ENCODE peak calls at places on chromosomes 1 and 21, in six cellular contexts. One of them, this sample, is unnamed.
A peak's percentile ranks its signal among the peaks of the same experiment; 100 is the strongest.

GRCh38 chr1:54365847-54366246 is 40.3 kb downstream of the SSBP3 start:
- DNase-seq in fibroblast of mammary gland: no peak
- DNase-seq in neuronal stem cell: no peak
- DNase-seq in heart left ventricle: no peak
- DNase-seq in fibroblast of lung: no peak
- DNase-seq in stomach: no peak
- DNase-seq in this sample: no peak

GRCh38 chr21:32004281-32004680 is 131.5 kb downstream of the HUNK start:
- DNase-seq in fibroblast of mammary gland: no peak
- DNase-seq in neuronal stem cell: no peak
- DNase-seq in heart left ventricle: no peak
- DNase-seq in fibroblast of lung: no peak
- DNase-seq in stomach: no peak
- DNase-seq in this sample: no peak

GRCh38 chr1:28642056-28642846 is 616 bp downstream of the TAF12 start:
- DNase-seq in fibroblast of mammary gland: peak; percentile 5
- DNase-seq in neuronal stem cell: peak; percentile 21
- DNase-seq in heart left ventricle: no peak
- DNase-seq in fibroblast of lung: peak; percentile 8
- DNase-seq in stomach: no peak
- DNase-seq in this sample: no peak

GRCh38 chr1:50163674-50164073 is 55.0 kb downstream of the ELAVL4 start:
- DNase-seq in fibroblast of mammary gland: no peak
- DNase-seq in neuronal stem cell: no peak
- DNase-seq in heart left ventricle: no peak
- DNase-seq in fibroblast of lung: no peak
- DNase-seq in stomach: no peak
- DNase-seq in this sample: no peak

GRCh38 chr1:117579221-117579906 is 26.5 kb upstream of the TENT5C start:
- DNase-seq in fibroblast of mammary gland: no peak
- DNase-seq in neuronal stem cell: no peak
- DNase-seq in heart left ventricle: no peak
- DNase-seq in fibroblast of lung: no peak
- DNase-seq in stomach: no peak
- DNase-seq in this sample: no peak

GRCh38 chr1:65247419-65248359 is 61.7 kb upstream of the DNAJC6 start:
- DNase-seq in fibroblast of mammary gland: peak; percentile 54
- DNase-seq in neuronal stem cell: no peak
- DNase-seq in heart left ventricle: no peak
- DNase-seq in fibroblast of lung: peak; percentile 56
- DNase-seq in stomach: no peak
- DNase-seq in this sample: no peak

GRCh38 chr1:27233677-27234053 is 767 bp upstream of the WDTC1 start:
- DNase-seq in fibroblast of mammary gland: no peak
- DNase-seq in neuronal stem cell: peak; percentile 9
- DNase-seq in heart left ventricle: no peak
- DNase-seq in fibroblast of lung: no peak
- DNase-seq in stomach: no peak
- DNase-seq in this sample: no peak

GRCh38 chr1:246108278-246108925 is 398.7 kb downstream of the SMYD3 start:
- DNase-seq in fibroblast of mammary gland: no peak
- DNase-seq in neuronal stem cell: no peak
- DNase-seq in heart left ventricle: no peak
- DNase-seq in fibroblast of lung: no peak
- DNase-seq in stomach: no peak
- DNase-seq in this sample: no peak

GRCh38 chr1:211334986-211335385 is 8.4 kb downstream of the TRAF5 start:
- DNase-seq in fibroblast of mammary gland: no peak
- DNase-seq in neuronal stem cell: no peak
- DNase-seq in heart left ventricle: no peak
- DNase-seq in fibroblast of lung: no peak
- DNase-seq in stomach: no peak
- DNase-seq in this sample: no peak

GRCh38 chr1:226887006-226887405 is 16.6 kb downstream of the PSEN2 start:
- DNase-seq in fibroblast of mammary gland: no peak
- DNase-seq in neuronal stem cell: no peak
- DNase-seq in heart left ventricle: no peak
- DNase-seq in fibroblast of lung: no peak
- DNase-seq in stomach: no peak
- DNase-seq in this sample: no peak

GRCh38 chr1:8629241-8630091 is 188.0 kb downstream of the RERE start:
- DNase-seq in fibroblast of mammary gland: peak; percentile 45
- DNase-seq in neuronal stem cell: no peak
- DNase-seq in heart left ventricle: no peak
- DNase-seq in fibroblast of lung: peak; percentile 41
- DNase-seq in stomach: no peak
- DNase-seq in this sample: no peak

GRCh38 chr1:205986291-205986690 is 16.9 kb downstream of the RAB7B start:
- DNase-seq in fibroblast of mammary gland: no peak
- DNase-seq in neuronal stem cell: no peak
- DNase-seq in heart left ventricle: no peak
- DNase-seq in fibroblast of lung: no peak
- DNase-seq in stomach: no peak
- DNase-seq in this sample: no peak

GRCh38 chr1:32345289-32345827 is 9.3 kb upstream of the MARCKSL1 start:
- DNase-seq in fibroblast of mammary gland: peak; percentile 28
- DNase-seq in neuronal stem cell: no peak
- DNase-seq in heart left ventricle: no peak
- DNase-seq in fibroblast of lung: peak; percentile 56
- DNase-seq in stomach: peak; percentile 52
- DNase-seq in this sample: no peak

GRCh38 chr1:232923739-232924386 is 26.5 kb upstream of the NTPCR start:
- DNase-seq in fibroblast of mammary gland: peak; percentile 60
- DNase-seq in neuronal stem cell: no peak
- DNase-seq in heart left ventricle: no peak
- DNase-seq in fibroblast of lung: peak; percentile 88
- DNase-seq in stomach: no peak
- DNase-seq in this sample: no peak

GRCh38 chr1:242209063-242209462 is 210.2 kb upstream of the MAP1LC3C start:
- DNase-seq in fibroblast of mammary gland: no peak
- DNase-seq in neuronal stem cell: no peak
- DNase-seq in heart left ventricle: no peak
- DNase-seq in fibroblast of lung: no peak
- DNase-seq in stomach: no peak
- DNase-seq in this sample: no peak

GRCh38 chr1:217019475-217019874 is 296.2 kb upstream of the ESRRG start:
- DNase-seq in fibroblast of mammary gland: no peak
- DNase-seq in neuronal stem cell: no peak
- DNase-seq in heart left ventricle: no peak
- DNase-seq in fibroblast of lung: no peak
- DNase-seq in stomach: no peak
- DNase-seq in this sample: no peak

GRCh38 chr1:236421022-236421421 is 26.9 kb downstream of the EDARADD start:
- DNase-seq in fibroblast of mammary gland: peak; percentile 56
- DNase-seq in neuronal stem cell: no peak
- DNase-seq in heart left ventricle: no peak
- DNase-seq in fibroblast of lung: peak; percentile 2
- DNase-seq in stomach: no peak
- DNase-seq in this sample: no peak

GRCh38 chr1:183550915-183551314 is 39.3 kb downstream of the NCF2 start:
- DNase-seq in fibroblast of mammary gland: no peak
- DNase-seq in neuronal stem cell: no peak
- DNase-seq in heart left ventricle: no peak
- DNase-seq in fibroblast of lung: no peak
- DNase-seq in stomach: no peak
- DNase-seq in this sample: no peak

GRCh38 chr1:209686319-209686718 is 11.1 kb downstream of the G0S2 start:
- DNase-seq in fibroblast of mammary gland: no peak
- DNase-seq in neuronal stem cell: no peak
- DNase-seq in heart left ventricle: no peak
- DNase-seq in fibroblast of lung: no peak
- DNase-seq in stomach: no peak
- DNase-seq in this sample: no peak

GRCh38 chr1:154347961-154348360 is 22.6 kb downstream of the ATP8B2 start:
- DNase-seq in fibroblast of mammary gland: no peak
- DNase-seq in neuronal stem cell: no peak
- DNase-seq in heart left ventricle: no peak
- DNase-seq in fibroblast of lung: no peak
- DNase-seq in stomach: no peak
- DNase-seq in this sample: no peak

GRCh38 chr1:6971048-6971447 is 185.8 kb downstream of the CAMTA1 start:
- DNase-seq in fibroblast of mammary gland: peak; percentile 6
- DNase-seq in neuronal stem cell: no peak
- DNase-seq in heart left ventricle: no peak
- DNase-seq in fibroblast of lung: peak; percentile 74
- DNase-seq in stomach: no peak
- DNase-seq in this sample: no peak

GRCh38 chr1:33181906-33182305 is at the start of gene TRIM62:
- DNase-seq in fibroblast of mammary gland: peak; percentile 79
- DNase-seq in neuronal stem cell: peak; percentile 90
- DNase-seq in heart left ventricle: peak; percentile 90
- DNase-seq in fibroblast of lung: peak; percentile 79
- DNase-seq in stomach: peak; percentile 88
- DNase-seq in this sample: peak; percentile 29

GRCh38 chr1:234173968-234174367 is 199.3 kb upstream of the COA6 start:
- DNase-seq in fibroblast of mammary gland: no peak
- DNase-seq in neuronal stem cell: no peak
- DNase-seq in heart left ventricle: no peak
- DNase-seq in fibroblast of lung: no peak
- DNase-seq in stomach: no peak
- DNase-seq in this sample: no peak

GRCh38 chr1:58841455-58841854 is 57.6 kb upstream of the JUN start:
- DNase-seq in fibroblast of mammary gland: peak; percentile 19
- DNase-seq in neuronal stem cell: no peak
- DNase-seq in heart left ventricle: no peak
- DNase-seq in fibroblast of lung: no peak
- DNase-seq in stomach: no peak
- DNase-seq in this sample: no peak

GRCh38 chr1:118982816-118983557 is 5.2 kb downstream of the TBX15 start:
- DNase-seq in fibroblast of mammary gland: no peak
- DNase-seq in neuronal stem cell: no peak
- DNase-seq in heart left ventricle: no peak
- DNase-seq in fibroblast of lung: no peak
- DNase-seq in stomach: no peak
- DNase-seq in this sample: no peak

GRCh38 chr1:214664656-214665433 is 61.9 kb downstream of the CENPF start:
- DNase-seq in fibroblast of mammary gland: no peak
- DNase-seq in neuronal stem cell: no peak
- DNase-seq in heart left ventricle: no peak
- DNase-seq in fibroblast of lung: peak; percentile 78
- DNase-seq in stomach: no peak
- DNase-seq in this sample: no peak

GRCh38 chr1:207965602-207966387 is 54.9 kb upstream of the CD34 start:
- DNase-seq in fibroblast of mammary gland: no peak
- DNase-seq in neuronal stem cell: no peak
- DNase-seq in heart left ventricle: no peak
- DNase-seq in fibroblast of lung: peak; percentile 40
- DNase-seq in stomach: no peak
- DNase-seq in this sample: no peak

GRCh38 chr1:61338899-61339298 is 256.5 kb downstream of the NFIA start:
- DNase-seq in fibroblast of mammary gland: no peak
- DNase-seq in neuronal stem cell: no peak
- DNase-seq in heart left ventricle: no peak
- DNase-seq in fibroblast of lung: no peak
- DNase-seq in stomach: no peak
- DNase-seq in this sample: no peak
- H3K4me3 ChIP-seq in fibroblast of mammary gland: no peak overlapping the region
- H3K4me3 ChIP-seq in neuronal stem cell: no peak overlapping the region
- H3K4me3 ChIP-seq in heart left ventricle: no peak overlapping the region
- H3K4me3 ChIP-seq in fibroblast of lung: no peak overlapping the region
- H3K4me3 ChIP-seq in stomach: no peak overlapping the region
- H3K4me3 ChIP-seq in this sample: no peak overlapping the region

GRCh38 chr1:160656737-160657476 is 10.1 kb upstream of the SLAMF1 start:
- DNase-seq in fibroblast of mammary gland: no peak
- DNase-seq in neuronal stem cell: no peak
- DNase-seq in heart left ventricle: no peak
- DNase-seq in fibroblast of lung: no peak
- DNase-seq in stomach: no peak
- DNase-seq in this sample: no peak

GRCh38 chr1:160657477-160657820 is 10.6 kb upstream of the SLAMF1 start:
- DNase-seq in fibroblast of mammary gland: no peak
- DNase-seq in neuronal stem cell: no peak
- DNase-seq in heart left ventricle: no peak
- DNase-seq in fibroblast of lung: no peak
- DNase-seq in stomach: no peak
- DNase-seq in this sample: no peak

GRCh38 chr1:160653620-160654016 is 6.8 kb upstream of the SLAMF1 start:
- DNase-seq in fibroblast of mammary gland: no peak
- DNase-seq in neuronal stem cell: no peak
- DNase-seq in heart left ventricle: no peak
- DNase-seq in fibroblast of lung: no peak
- DNase-seq in stomach: no peak
- DNase-seq in this sample: no peak

GRCh38 chr1:160651428-160652064 is 4.7 kb upstream of the SLAMF1 start:
- DNase-seq in fibroblast of mammary gland: no peak
- DNase-seq in neuronal stem cell: no peak
- DNase-seq in heart left ventricle: no peak
- DNase-seq in fibroblast of lung: no peak
- DNase-seq in stomach: no peak
- DNase-seq in this sample: no peak

GRCh38 chr1:160652924-160653619 is 6.2 kb upstream of the SLAMF1 start:
- DNase-seq in fibroblast of mammary gland: no peak
- DNase-seq in neuronal stem cell: no peak
- DNase-seq in heart left ventricle: no peak
- DNase-seq in fibroblast of lung: no peak
- DNase-seq in stomach: no peak
- DNase-seq in this sample: no peak
- H3K4me3 ChIP-seq in fibroblast of mammary gland: no peak overlapping the region
- H3K4me3 ChIP-seq in neuronal stem cell: no peak overlapping the region
- H3K4me3 ChIP-seq in heart left ventricle: no peak overlapping the region
- H3K4me3 ChIP-seq in fibroblast of lung: no peak overlapping the region
- H3K4me3 ChIP-seq in stomach: no peak overlapping the region
- H3K4me3 ChIP-seq in this sample: no peak overlapping the region

DNA sequence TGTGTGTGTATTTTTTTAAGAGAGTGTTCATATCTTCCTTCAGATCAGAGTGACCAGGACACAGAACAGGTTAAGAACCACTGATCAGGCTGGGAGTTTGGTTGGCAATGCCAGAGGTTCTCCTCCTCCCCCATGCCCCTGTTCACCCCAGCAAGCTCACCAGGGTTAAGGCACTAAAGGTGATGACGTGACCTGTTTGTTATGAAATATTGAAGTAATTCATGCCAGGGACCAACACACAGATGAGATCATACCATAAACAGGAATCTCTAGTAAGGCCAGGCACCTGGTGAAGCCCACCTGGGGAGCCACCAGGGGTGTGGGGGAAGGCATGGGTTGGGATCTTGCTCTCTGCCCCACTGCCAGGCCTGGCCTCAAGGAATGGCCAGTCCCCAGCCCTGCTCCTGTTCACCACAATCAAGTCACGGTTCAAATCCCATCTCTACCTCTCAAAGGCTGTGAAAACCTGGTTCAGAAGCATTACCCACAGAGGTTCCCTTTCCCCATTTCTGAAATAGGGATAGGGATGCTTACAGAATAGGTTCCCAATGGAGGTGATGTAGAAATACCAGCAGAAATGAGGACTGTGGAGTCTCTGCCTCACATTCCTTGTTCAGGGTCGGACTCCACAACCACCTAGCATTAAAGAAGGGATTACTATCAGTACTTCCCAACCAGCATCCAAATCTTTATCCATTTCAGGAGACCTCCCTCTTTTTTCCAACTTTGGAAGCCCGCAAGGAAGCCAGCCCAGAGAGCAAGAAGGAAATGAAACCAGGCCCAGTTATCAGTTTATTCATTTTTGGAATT is 2.4 kb downstream of the ID3 start:
- DNase-seq in fibroblast of mammary gland: peak; percentile 72
- DNase-seq in neuronal stem cell: no peak
- DNase-seq in heart left ventricle: no peak
- DNase-seq in fibroblast of lung: peak; percentile 74
- DNase-seq in stomach: no peak
- DNase-seq in this sample: no peak
- H3K4me3 ChIP-seq in fibroblast of mammary gland: no peak overlapping the region
- H3K4me3 ChIP-seq in neuronal stem cell: peak overlapping the region; percentile 67
- H3K4me3 ChIP-seq in heart left ventricle: peak overlapping the region; percentile 76
- H3K4me3 ChIP-seq in fibroblast of lung: peak overlapping the region; percentile 80
- H3K4me3 ChIP-seq in stomach: peak overlapping the region; percentile 68
- H3K4me3 ChIP-seq in this sample: peak overlapping the region; percentile 0

GRCh38 chr1:71836899-71837298 is 445.4 kb downstream of the NEGR1 start:
- DNase-seq in fibroblast of mammary gland: no peak
- DNase-seq in neuronal stem cell: no peak
- DNase-seq in heart left ventricle: no peak
- DNase-seq in fibroblast of lung: no peak
- DNase-seq in stomach: no peak
- DNase-seq in this sample: no peak
- H3K4me3 ChIP-seq in fibroblast of mammary gland: no peak overlapping the region
- H3K4me3 ChIP-seq in neuronal stem cell: no peak overlapping the region
- H3K4me3 ChIP-seq in heart left ventricle: no peak overlapping the region
- H3K4me3 ChIP-seq in fibroblast of lung: no peak overlapping the region
- H3K4me3 ChIP-seq in stomach: no peak overlapping the region
- H3K4me3 ChIP-seq in this sample: no peak overlapping the region

This sample was measured in iPS DF 6.9.